ENCODE peak calls at places on chromosomes 7 and 10, in five cellular contexts. E is heart right ventricle; P is activated T-cell treated with anti-CD3 and anti-CD28 coated beads, Interleukin-2, amount 50 U/mL, for 72 hours; R is central memory CD8-positive, alpha-beta T cell; A is SJSA1. Q is an unnamed sample.

GRCh38 chr7:362416-363096 is 72.6 kb downstream of the FOXL3 start:
- DNase-seq in E (no peak), P (peak), R (no peak), A (no peak), Q (no peak)

GRCh38 chr7:2820508-2820934 is 23.6 kb downstream of the GNA12 start:
- DNase-seq in E (no peak), P (no peak), R (no peak), A (peak), Q (no peak)

GRCh38 chr10:89666138-89666537 is 21.1 kb upstream of the PANK1 start:
- DNase-seq in E (no peak), P (no peak), R (no peak), A (no peak), Q (no peak)

GRCh38 chr10:15781381-15781960 is 61.7 kb upstream of the ITGA8 start:
- DNase-seq in E (no peak), P (no peak), R (no peak), A (no peak), Q (no peak)

GRCh38 chr10:129483427-129484010 is 16.5 kb downstream of the MGMT start:
- DNase-seq in E (no peak), P (no peak), R (no peak), A (no peak), Q (no peak)

GRCh38 chr10:113326160-113327111 is 226.4 kb upstream of the HABP2 start:
- DNase-seq in E (peak), P (peak), R (no peak), A (peak), Q (no peak)

GRCh38 chr10:97534746-97535367 is 36.1 kb downstream of the UBTD1 start:
- DNase-seq in E (no peak), P (peak), R (no peak), A (no peak), Q (peak)

GRCh38 chr7:127392182-127392565 is 334 bp downstream of the ZNF800 start:
- DNase-seq in E (peak), P (peak), R (peak), A (peak), Q (no peak)

GRCh38 chr7:111137296-111138195 is 46.6 kb downstream of the LRRN3 start:
- DNase-seq in E (no peak), P (peak), R (no peak), A (no peak), Q (peak)